ENCODE peak calls at places on chromosomes 6 and 20, in six cellular contexts. One of them, this sample, is unnamed. For H3K4me1, the result is how much of the 10 kb centered on the place peaks cover.

GRCh38 chr6:130216630-130217029 is 6.1 kb downstream of the SAMD3 start:
- DNase-seq in A549: no peak
- DNase-seq in stomach: no peak
- DNase-seq in psoas muscle: no peak
- DNase-seq in adrenal gland: no peak
- DNase-seq in SJCRH30: no peak
- DNase-seq in this sample: no peak

GRCh38 chr6:129136751-129137150 is 253.8 kb downstream of the LAMA2 start:
- DNase-seq in A549: no peak
- DNase-seq in stomach: no peak
- DNase-seq in psoas muscle: no peak
- DNase-seq in adrenal gland: no peak
- DNase-seq in SJCRH30: no peak
- DNase-seq in this sample: no peak

GRCh38 chr20:23257106-23257761 is 93.4 kb upstream of the NXT1 start:
- DNase-seq in A549: no peak
- DNase-seq in stomach: no peak
- DNase-seq in psoas muscle: no peak
- DNase-seq in adrenal gland: no peak
- DNase-seq in SJCRH30: peak
- DNase-seq in this sample: no peak

GRCh38 chr6:26322645-26323482 is 42.1 kb upstream of the BTN3A2 start:
- DNase-seq in A549: peak
- DNase-seq in stomach: no peak
- DNase-seq in psoas muscle: no peak
- DNase-seq in adrenal gland: peak
- DNase-seq in SJCRH30: peak
- DNase-seq in this sample: no peak

GRCh38 chr6:16800942-16801341 is 39.7 kb upstream of the ATXN1 start:
- DNase-seq in A549: no peak
- DNase-seq in stomach: no peak
- DNase-seq in psoas muscle: no peak
- DNase-seq in adrenal gland: no peak
- DNase-seq in SJCRH30: no peak
- DNase-seq in this sample: no peak

GRCh38 chr20:24164360-24164759 is 175.8 kb upstream of the GGTLC1 start:
- DNase-seq in A549: peak
- DNase-seq in stomach: no peak
- DNase-seq in psoas muscle: no peak
- DNase-seq in adrenal gland: no peak
- DNase-seq in SJCRH30: peak
- DNase-seq in this sample: no peak

GRCh38 chr6:107161521-107161920 is 46.2 kb upstream of the BEND3 start:
- DNase-seq in A549: no peak
- DNase-seq in stomach: no peak
- DNase-seq in psoas muscle: no peak
- DNase-seq in adrenal gland: no peak
- DNase-seq in SJCRH30: no peak
- DNase-seq in this sample: no peak

GRCh38 chr6:56570434-56571359 is 72.0 kb downstream of the DST start:
- DNase-seq in A549: peak
- DNase-seq in stomach: no peak
- DNase-seq in psoas muscle: no peak
- DNase-seq in adrenal gland: no peak
- DNase-seq in SJCRH30: peak
- DNase-seq in this sample: no peak

GRCh38 chr20:35279533-35280174 is 1.7 kb upstream of the MMP24OS start:
- DNase-seq in A549: no peak
- DNase-seq in stomach: no peak
- DNase-seq in psoas muscle: no peak
- DNase-seq in adrenal gland: no peak
- DNase-seq in SJCRH30: no peak
- DNase-seq in this sample: no peak

GRCh38 chr20:45098096-45098773 is 2.7 kb downstream of the KCNS1 start:
- DNase-seq in A549: no peak
- DNase-seq in stomach: peak
- DNase-seq in psoas muscle: no peak
- DNase-seq in adrenal gland: no peak
- DNase-seq in SJCRH30: no peak
- DNase-seq in this sample: no peak

GRCh38 chr20:13277663-13278295 is 56.7 kb downstream of the ISM1 start:
- DNase-seq in A549: no peak
- DNase-seq in stomach: no peak
- DNase-seq in psoas muscle: no peak
- DNase-seq in adrenal gland: no peak
- DNase-seq in SJCRH30: no peak
- DNase-seq in this sample: no peak

GRCh38 chr6:34476941-34477340 is 11.1 kb downstream of the PACSIN1 start:
- DNase-seq in A549: no peak
- DNase-seq in stomach: no peak
- DNase-seq in psoas muscle: no peak
- DNase-seq in adrenal gland: no peak
- DNase-seq in SJCRH30: no peak
- DNase-seq in this sample: no peak

GRCh38 chr6:24352434-24352833 is 5.4 kb downstream of the DCDC2 start:
- DNase-seq in A549: no peak
- DNase-seq in stomach: no peak
- DNase-seq in psoas muscle: no peak
- DNase-seq in adrenal gland: no peak
- DNase-seq in SJCRH30: no peak
- DNase-seq in this sample: no peak

GRCh38 chr20:3678893-3679720 is 2.7 kb downstream of the ADAM33 start:
- DNase-seq in A549: no peak
- DNase-seq in stomach: no peak
- DNase-seq in psoas muscle: no peak
- DNase-seq in adrenal gland: no peak
- DNase-seq in SJCRH30: no peak
- DNase-seq in this sample: no peak

GRCh38 chr6:157951828-157952227 is 29.8 kb upstream of the SYNJ2 start:
- DNase-seq in A549: no peak
- DNase-seq in stomach: no peak
- DNase-seq in psoas muscle: no peak
- DNase-seq in adrenal gland: no peak
- DNase-seq in SJCRH30: no peak
- DNase-seq in this sample: no peak

GRCh38 chr6:79119217-79119616 is 41.2 kb upstream of the PHIP start:
- DNase-seq in A549: no peak
- DNase-seq in stomach: no peak
- DNase-seq in psoas muscle: no peak
- DNase-seq in adrenal gland: no peak
- DNase-seq in SJCRH30: no peak
- DNase-seq in this sample: no peak

GRCh38 chr6:78259935-78260334 is 607.1 kb downstream of the MEI4 start:
- DNase-seq in A549: no peak
- DNase-seq in stomach: no peak
- DNase-seq in psoas muscle: no peak
- DNase-seq in adrenal gland: no peak
- DNase-seq in SJCRH30: no peak
- DNase-seq in this sample: no peak

GRCh38 chr6:132937466-132937906 is 123.1 kb downstream of the RPS12 start:
- DNase-seq in A549: peak
- DNase-seq in stomach: peak
- DNase-seq in psoas muscle: no peak
- DNase-seq in adrenal gland: peak
- DNase-seq in SJCRH30: peak
- DNase-seq in this sample: peak

GRCh38 chr6:20377623-20378265 is 23.9 kb upstream of the E2F3 start:
- DNase-seq in A549: no peak
- DNase-seq in stomach: no peak
- DNase-seq in psoas muscle: no peak
- DNase-seq in adrenal gland: no peak
- DNase-seq in SJCRH30: peak
- DNase-seq in this sample: no peak

GRCh38 chr20:13800728-13801134 is 15.9 kb downstream of the NDUFAF5 start:
- DNase-seq in A549: peak
- DNase-seq in stomach: peak
- DNase-seq in psoas muscle: peak
- DNase-seq in adrenal gland: peak
- DNase-seq in SJCRH30: peak
- DNase-seq in this sample: peak

GRCh38 chr6:129370268-129370916 is 339.6 kb downstream of the ARHGAP18 start:
- DNase-seq in A549: peak
- DNase-seq in stomach: peak
- DNase-seq in psoas muscle: no peak
- DNase-seq in adrenal gland: peak
- DNase-seq in SJCRH30: peak
- DNase-seq in this sample: peak

GRCh38 chr6:26327450-26328264 is 37.3 kb upstream of the BTN3A2 start:
- DNase-seq in A549: peak
- DNase-seq in stomach: no peak
- DNase-seq in psoas muscle: no peak
- DNase-seq in adrenal gland: no peak
- DNase-seq in SJCRH30: no peak
- DNase-seq in this sample: no peak

GRCh38 chr6:37126961-37127360 is 43.0 kb upstream of the PIM1 start:
- DNase-seq in A549: no peak
- DNase-seq in stomach: no peak
- DNase-seq in psoas muscle: no peak
- DNase-seq in adrenal gland: no peak
- DNase-seq in SJCRH30: no peak
- DNase-seq in this sample: no peak

GRCh38 chr6:89475106-89475505 is 42.2 kb downstream of the ANKRD6 start:
- DNase-seq in A549: no peak
- DNase-seq in stomach: no peak
- DNase-seq in psoas muscle: no peak
- DNase-seq in adrenal gland: no peak
- DNase-seq in SJCRH30: no peak
- DNase-seq in this sample: no peak

GRCh38 chr20:11993886-11994466 is 76.3 kb downstream of the BTBD3 start:
- DNase-seq in A549: no peak
- DNase-seq in stomach: no peak
- DNase-seq in psoas muscle: no peak
- DNase-seq in adrenal gland: no peak
- DNase-seq in SJCRH30: peak
- DNase-seq in this sample: no peak

GRCh38 chr20:20664795-20665194 is 47.6 kb downstream of the RALGAPA2 start:
- DNase-seq in A549: peak
- DNase-seq in stomach: no peak
- DNase-seq in psoas muscle: no peak
- DNase-seq in adrenal gland: no peak
- DNase-seq in SJCRH30: peak
- DNase-seq in this sample: peak

GRCh38 chr6:148140772-148141557 is 201.7 kb upstream of the SASH1 start:
- DNase-seq in A549: peak
- DNase-seq in stomach: no peak
- DNase-seq in psoas muscle: no peak
- DNase-seq in adrenal gland: no peak
- DNase-seq in SJCRH30: no peak
- DNase-seq in this sample: no peak

DNA sequence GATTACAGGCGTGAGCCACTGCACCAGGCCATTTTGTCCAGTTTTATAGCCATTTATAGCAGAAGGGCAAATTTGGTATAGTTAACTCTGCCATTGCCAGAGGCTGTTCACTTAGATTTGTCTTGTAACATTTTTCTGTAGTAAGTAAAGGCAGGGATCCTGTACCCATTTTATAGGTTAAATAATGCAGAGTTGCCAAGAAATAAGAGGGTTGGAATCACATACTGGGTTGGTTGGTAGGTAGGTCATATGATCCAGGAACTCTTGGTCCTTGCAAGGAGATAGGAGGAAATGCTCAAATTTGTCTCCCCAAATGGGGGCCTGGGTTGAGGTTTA is 68.1 kb downstream of the SHLD1 start:
- DNase-seq in A549: no peak
- DNase-seq in stomach: no peak
- DNase-seq in psoas muscle: no peak
- DNase-seq in adrenal gland: no peak
- DNase-seq in SJCRH30: no peak
- DNase-seq in this sample: no peak
- H3K4me1 ChIP-seq in A549: under half
- H3K4me1 ChIP-seq in stomach: under half
- H3K4me1 ChIP-seq in psoas muscle: under half
- H3K4me1 ChIP-seq in adrenal gland: under half
- H3K4me1 ChIP-seq in SJCRH30: under half
- H3K4me1 ChIP-seq in this sample: under half

GRCh38 chr6:149453597-149454340 is 31.0 kb downstream of the ZC3H12D start:
- DNase-seq in A549: no peak
- DNase-seq in stomach: no peak
- DNase-seq in psoas muscle: no peak
- DNase-seq in adrenal gland: no peak
- DNase-seq in SJCRH30: no peak
- DNase-seq in this sample: no peak
- H3K4me1 ChIP-seq in A549: under half
- H3K4me1 ChIP-seq in stomach: under half
- H3K4me1 ChIP-seq in psoas muscle: under half
- H3K4me1 ChIP-seq in adrenal gland: under half
- H3K4me1 ChIP-seq in SJCRH30: under half
- H3K4me1 ChIP-seq in this sample: under half

DNA sequence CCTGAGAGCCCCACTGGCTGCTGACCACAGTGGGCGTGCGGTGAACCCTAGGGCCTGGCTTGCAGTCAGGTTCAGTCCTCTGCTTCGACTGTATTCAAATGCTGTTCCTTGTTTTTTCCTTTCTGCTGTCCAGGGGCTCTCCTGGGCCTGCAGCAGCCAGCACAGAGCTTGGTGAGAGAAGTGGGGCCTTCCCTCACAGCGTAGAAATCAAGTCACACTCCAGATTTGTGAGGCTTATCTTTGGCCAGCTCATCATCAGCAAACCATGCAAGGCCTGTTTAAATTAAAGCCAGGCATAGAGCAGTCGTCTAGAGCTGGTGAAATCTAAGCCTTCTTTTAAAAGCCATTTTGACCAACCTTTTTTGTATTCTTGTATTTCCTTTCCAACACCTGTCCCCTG is 8.4 kb downstream of the FAM120B start:
- DNase-seq in A549: no peak
- DNase-seq in stomach: no peak
- DNase-seq in psoas muscle: no peak
- DNase-seq in adrenal gland: no peak
- DNase-seq in SJCRH30: no peak
- DNase-seq in this sample: no peak
- H3K4me1 ChIP-seq in A549: under half
- H3K4me1 ChIP-seq in stomach: under half
- H3K4me1 ChIP-seq in psoas muscle: under half
- H3K4me1 ChIP-seq in adrenal gland: under half
- H3K4me1 ChIP-seq in SJCRH30: under half
- H3K4me1 ChIP-seq in this sample: under half

DNA sequence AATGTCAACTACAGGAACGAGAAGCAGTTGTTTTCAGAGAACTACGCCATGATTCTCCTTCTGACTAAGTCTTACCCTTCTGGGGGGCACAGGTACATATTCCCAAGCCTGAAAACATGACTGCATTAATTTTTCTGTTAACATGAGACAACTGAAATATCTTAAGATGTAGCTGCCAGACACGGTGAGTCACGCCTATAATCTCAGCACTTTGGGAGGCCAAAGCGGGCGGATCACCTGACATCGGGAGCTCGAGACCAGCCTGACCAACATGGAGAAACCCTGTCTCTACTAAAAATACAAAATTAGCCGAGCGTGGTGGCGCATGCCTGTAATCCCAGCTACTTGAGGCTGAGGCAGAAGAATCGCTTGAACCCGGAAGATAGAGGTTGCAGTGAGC is 21.7 kb downstream of the TBC1D20 start:
- DNase-seq in A549: no peak
- DNase-seq in stomach: no peak
- DNase-seq in psoas muscle: no peak
- DNase-seq in adrenal gland: no peak
- DNase-seq in SJCRH30: no peak
- DNase-seq in this sample: no peak
- H3K4me1 ChIP-seq in A549: under half
- H3K4me1 ChIP-seq in stomach: half or more
- H3K4me1 ChIP-seq in psoas muscle: under half
- H3K4me1 ChIP-seq in adrenal gland: under half
- H3K4me1 ChIP-seq in SJCRH30: under half
- H3K4me1 ChIP-seq in this sample: under half

This sample was measured in prostate gland.